ENCODE peak calls at places on chromosomes 3 and 15, in four cellular contexts. W is Kasumi-1, P is KG1, R is body of pancreas. E is an unnamed sample.

GRCh38 chr15:60605879-60606304 is 127.0 kb upstream of the ICE2 start:
- DNase-seq in R (no peak), P (no peak), W (no peak), E (peak)

GRCh38 chr3:103337179-103337845 is 902.5 kb downstream of the ZPLD1 start:
- DNase-seq in P (no peak), R (no peak), W (no peak), E (no peak)

GRCh38 chr15:90412356-90413194 is 24.5 kb downstream of the IQGAP1 start:
- DNase-seq in P (peak), W (peak), R (peak), E (peak)

GRCh38 chr3:194824676-194825075 is 139.0 kb downstream of the FAM43A start:
- DNase-seq in R (no peak), P (no peak), W (no peak), E (no peak)

GRCh38 chr15:64931381-64931780 is 19.7 kb downstream of the ANKDD1A start:
- DNase-seq in R (no peak), P (no peak), W (no peak), E (no peak)

GRCh38 chr3:105527949-105528348 is 161.2 kb downstream of the ALCAM start:
- DNase-seq in W (no peak), P (no peak), R (no peak), E (no peak)

GRCh38 chr3:149009732-149010131 is 18.4 kb downstream of the GYG1 start:
- DNase-seq in P (no peak), W (peak), R (no peak), E (no peak)

GRCh38 chr3:44893097-44893496 is 18.7 kb downstream of the TGM4 start:
- DNase-seq in R (no peak), P (no peak), W (no peak), E (peak)

GRCh38 chr3:188453431-188454384 is 299.8 kb downstream of the LPP start:
- DNase-seq in P (no peak), W (no peak), R (no peak), E (no peak)

GRCh38 chr3:32304510-32304909 is 66.0 kb downstream of the CMTM8 start:
- DNase-seq in W (no peak), P (no peak), R (no peak), E (no peak)